ENCODE peak calls at places on chromosome 3, in six cellular contexts. D, B, O, A, R and E are unnamed samples.

GRCh38 chr3:73399666-73400253 is 225.0 kb downstream of the PDZRN3 start:
- ATAC-seq in D (no peak), B (no peak), O (no peak), A (no peak), R (no peak), E (no peak)

GRCh38 chr3:5290915-5291314 is 103.4 kb downstream of the EDEM1 start:
- ATAC-seq in D (no peak), B (no peak), O (no peak), A (no peak), R (no peak), E (no peak)

GRCh38 chr3:143170043-143170442 is 50.5 kb downstream of the CHST2 start:
- ATAC-seq in D (no peak), B (no peak), O (no peak), A (peak), R (no peak), E (no peak)

GRCh38 chr3:22089284-22089683 is 338.3 kb upstream of the ZNF385D start:
- ATAC-seq in D (peak), B (no peak), O (peak), A (no peak), R (peak), E (no peak)

GRCh38 chr3:56911363-56911762 is 109.6 kb upstream of the ARHGEF3 start:
- ATAC-seq in D (no peak), B (no peak), O (no peak), A (no peak), R (no peak), E (no peak)

GRCh38 chr3:112092439-112093179 is 6.4 kb downstream of the C3orf52 start:
- ATAC-seq in D (no peak), B (no peak), O (peak), A (no peak), R (no peak), E (peak)

GRCh38 chr3:42277676-42278075 is 11.7 kb upstream of the CCK start:
- ATAC-seq in D (no peak), B (no peak), O (no peak), A (no peak), R (no peak), E (no peak)

GRCh38 chr3:3578723-3579122 is 220.5 kb upstream of the LRRN1 start:
- ATAC-seq in D (no peak), B (no peak), O (no peak), A (no peak), R (no peak), E (no peak)

GRCh38 chr3:107855710-107856109 is 235.1 kb downstream of the CD47 start:
- ATAC-seq in D (peak), B (peak), O (peak), A (peak), R (peak), E (no peak)

GRCh38 chr3:184691397-184692131 is 20.3 kb downstream of the MAGEF1 start:
- ATAC-seq in D (no peak), B (no peak), O (peak), A (no peak), R (peak), E (peak)

GRCh38 chr3:46006646-46007045 is 11.0 kb upstream of the FYCO1 start:
- ATAC-seq in D (no peak), B (no peak), O (no peak), A (no peak), R (no peak), E (peak)
- TF ChIP-seq EP300 in D (no peak), B (no peak), O (no peak), A (no peak), R (no peak), E (no peak)

GRCh38 chr3:154776549-154777230 is 303.4 kb upstream of the MME start:
- ATAC-seq in D (no peak), B (no peak), O (no peak), A (no peak), R (no peak), E (no peak)
- TF ChIP-seq EP300 in D (no peak), B (no peak), O (no peak), A (no peak), R (no peak), E (no peak)

GRCh38 chr3:46206284-46206683 is 1.8 kb downstream of the CCR1 start:
- ATAC-seq in D (no peak), B (no peak), O (no peak), A (no peak), R (no peak), E (no peak)
- TF ChIP-seq EP300 in D (no peak), B (no peak), O (no peak), A (no peak), R (no peak), E (no peak)

GRCh38 chr3:32575451-32575850 is 4.8 kb upstream of the DYNC1LI1 start:
- ATAC-seq in D (no peak), B (no peak), O (no peak), A (no peak), R (no peak), E (no peak)

GRCh38 chr3:32571192-32571485 is 481 bp upstream of the DYNC1LI1 start:
- ATAC-seq in D (no peak), B (peak), O (peak), A (peak), R (peak), E (peak)

GRCh38 chr3:32568953-32569352 is 1.7 kb downstream of the DYNC1LI1 start:
- ATAC-seq in D (no peak), B (no peak), O (no peak), A (no peak), R (no peak), E (no peak)

GRCh38 chr3:32569540-32570425 is 875 bp downstream of the DYNC1LI1 start:
- ATAC-seq in D (peak), B (peak), O (peak), A (peak), R (peak), E (peak)

GRCh38 chr3:32570426-32571191 is at the start of gene DYNC1LI1:
- ATAC-seq in D (peak), B (peak), O (peak), A (peak), R (peak), E (peak)
- TF ChIP-seq EP300 in D (no peak), B (no peak), O (no peak), A (no peak), R (no peak), E (no peak)

GRCh38 chr3:194099215-194099614 is 36.7 kb upstream of the HES1 start:
- ATAC-seq in D (no peak), B (no peak), O (no peak), A (peak), R (no peak), E (no peak)
- TF ChIP-seq EP300 in D (no peak), B (no peak), O (no peak), A (no peak), R (no peak), E (no peak)

GRCh38 chr3:126186271-126186670 is 5.9 kb upstream of the ALDH1L1 start:
- ATAC-seq in D (no peak), B (peak), O (no peak), A (no peak), R (no peak), E (no peak)

GRCh38 chr3:126181398-126181725 is 976 bp upstream of the ALDH1L1 start:
- ATAC-seq in D (no peak), B (no peak), O (no peak), A (no peak), R (no peak), E (no peak)

GRCh38 chr3:126184465-126185000 is 4.1 kb upstream of the ALDH1L1 start:
- ATAC-seq in D (no peak), B (no peak), O (no peak), A (no peak), R (peak), E (no peak)

GRCh38 chr3:126179825-126180476 is 435 bp downstream of the ALDH1L1 start:
- ATAC-seq in D (peak), B (no peak), O (no peak), A (no peak), R (peak), E (peak)

GRCh38 chr3:126180477-126181397 is at the start of gene ALDH1L1:
- ATAC-seq in D (peak), B (peak), O (no peak), A (no peak), R (peak), E (peak)
- TF ChIP-seq EP300 in D (no peak), B (no peak), O (no peak), A (no peak), R (no peak), E (peak)

DNA sequence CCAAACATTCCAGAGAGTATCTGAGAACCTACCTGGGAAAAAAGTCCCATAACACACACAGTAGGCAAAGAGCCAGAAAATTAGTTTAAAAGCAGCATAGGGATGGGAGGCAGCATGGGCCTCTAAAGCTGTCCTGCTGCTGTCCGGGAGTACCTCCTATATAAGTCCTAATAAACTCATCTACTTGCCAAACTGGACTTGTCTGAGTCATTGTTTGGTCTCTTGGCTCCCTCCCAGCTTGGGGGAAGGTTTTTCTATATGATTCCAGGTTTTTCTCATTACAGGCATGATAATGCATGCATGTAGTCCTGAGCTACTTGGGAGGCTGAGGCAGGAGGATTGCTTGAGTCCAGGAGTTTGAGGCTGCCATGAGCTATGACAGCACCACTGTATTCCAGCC is 17.5 kb upstream of the HACD2 start:
- ATAC-seq in D (peak), B (no peak), O (no peak), A (peak), R (no peak), E (no peak)
- TF ChIP-seq EP300 in D (no peak), B (no peak), O (no peak), A (no peak), R (no peak), E (no peak)